ENCODE peak calls at places on chromosome 11, in five cellular contexts. N, G, P, K and E are unnamed samples.

GRCh38 chr11:1228921-1229451 is 6.1 kb downstream of the MUC5B start:
- DNase-seq in N (no peak), G (no peak), P (no peak), K (peak), E (no peak)

GRCh38 chr11:74000307-74000630 is 8.6 kb downstream of the UCP3 start:
- DNase-seq in N (no peak), G (no peak), P (no peak), K (no peak), E (no peak)

GRCh38 chr11:70567680-70568503 is 169.6 kb downstream of the CTTN start:
- DNase-seq in N (peak), G (peak), P (peak), K (peak), E (peak)

GRCh38 chr11:134510641-134511040 is 98.6 kb upstream of the B3GAT1 start:
- DNase-seq in N (no peak), G (no peak), P (no peak), K (no peak), E (no peak)

GRCh38 chr11:3225159-3225758 is 6.6 kb upstream of the MRGPRG start:
- DNase-seq in N (no peak), G (no peak), P (no peak), K (no peak), E (no peak)

GRCh38 chr11:44755553-44756505 is 29.1 kb downstream of the TSPAN18 start:
- DNase-seq in N (no peak), G (no peak), P (no peak), K (peak), E (no peak)

GRCh38 chr11:13718394-13718793 is 49.9 kb downstream of the FAR1 start:
- DNase-seq in N (no peak), G (no peak), P (no peak), K (no peak), E (peak)

GRCh38 chr11:127454856-127455255 is 454.3 kb upstream of the KIRREL3 start:
- DNase-seq in N (no peak), G (peak), P (peak), K (no peak), E (no peak)

GRCh38 chr11:30800904-30801303 is 214.8 kb upstream of the MPPED2 start:
- DNase-seq in N (no peak), G (no peak), P (no peak), K (no peak), E (no peak)

GRCh38 chr11:84721561-84721961 is 905.6 kb downstream of the DLG2 start:
- DNase-seq in N (no peak), G (no peak), P (no peak), K (no peak), E (no peak)

GRCh38 chr11:11329062-11329806 is 23.8 kb downstream of the CSNK2A3 start:
- DNase-seq in N (no peak), G (no peak), P (no peak), K (no peak), E (no peak)

GRCh38 chr11:126185200-126186030 is 26.0 kb downstream of the RPUSD4 start:
- DNase-seq in N (no peak), G (no peak), P (no peak), K (no peak), E (no peak)

GRCh38 chr11:91248199-91248807 is 976.3 kb upstream of the FAT3 start:
- DNase-seq in N (peak), G (peak), P (peak), K (no peak), E (peak)

GRCh38 chr11:43245471-43245870 is 66.3 kb upstream of the API5 start:
- DNase-seq in N (no peak), G (no peak), P (no peak), K (no peak), E (no peak)

GRCh38 chr11:67032830-67033555 is 10.1 kb downstream of the SYT12 start:
- DNase-seq in N (no peak), G (no peak), P (peak), K (no peak), E (peak)

GRCh38 chr11:126202646-126203359 is 8.6 kb downstream of the RPUSD4 start:
- DNase-seq in N (peak), G (no peak), P (no peak), K (no peak), E (no peak)

GRCh38 chr11:130161441-130161840 is 1.9 kb downstream of the ST14 start:
- DNase-seq in N (no peak), G (no peak), P (no peak), K (peak), E (no peak)

DNA sequence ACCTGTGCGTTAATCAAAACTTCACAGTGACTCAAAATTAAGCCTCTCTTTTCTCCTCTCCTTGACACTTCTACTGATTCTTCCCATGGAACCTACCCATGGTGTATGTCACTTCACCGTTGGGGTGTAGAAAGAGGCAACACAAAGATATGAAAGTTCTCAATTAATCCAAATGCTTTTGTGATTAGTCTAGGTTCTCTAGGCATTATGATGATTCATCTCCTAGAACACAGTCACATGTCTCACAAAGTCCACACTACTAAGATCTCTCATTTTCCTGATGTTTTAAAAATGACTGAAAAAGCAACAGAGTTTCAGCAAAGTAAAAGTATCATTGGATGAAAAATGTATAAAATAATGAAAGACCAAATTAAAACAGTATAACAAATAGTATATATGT is 13.7 kb upstream of the SCGB2A2 start:
- DNase-seq in N (no peak), G (no peak), P (no peak), K (no peak), E (no peak)
- H3K4me3 ChIP-seq in N (no peak), G (no peak), P (no peak), K (no peak), E (no peak)

DNA sequence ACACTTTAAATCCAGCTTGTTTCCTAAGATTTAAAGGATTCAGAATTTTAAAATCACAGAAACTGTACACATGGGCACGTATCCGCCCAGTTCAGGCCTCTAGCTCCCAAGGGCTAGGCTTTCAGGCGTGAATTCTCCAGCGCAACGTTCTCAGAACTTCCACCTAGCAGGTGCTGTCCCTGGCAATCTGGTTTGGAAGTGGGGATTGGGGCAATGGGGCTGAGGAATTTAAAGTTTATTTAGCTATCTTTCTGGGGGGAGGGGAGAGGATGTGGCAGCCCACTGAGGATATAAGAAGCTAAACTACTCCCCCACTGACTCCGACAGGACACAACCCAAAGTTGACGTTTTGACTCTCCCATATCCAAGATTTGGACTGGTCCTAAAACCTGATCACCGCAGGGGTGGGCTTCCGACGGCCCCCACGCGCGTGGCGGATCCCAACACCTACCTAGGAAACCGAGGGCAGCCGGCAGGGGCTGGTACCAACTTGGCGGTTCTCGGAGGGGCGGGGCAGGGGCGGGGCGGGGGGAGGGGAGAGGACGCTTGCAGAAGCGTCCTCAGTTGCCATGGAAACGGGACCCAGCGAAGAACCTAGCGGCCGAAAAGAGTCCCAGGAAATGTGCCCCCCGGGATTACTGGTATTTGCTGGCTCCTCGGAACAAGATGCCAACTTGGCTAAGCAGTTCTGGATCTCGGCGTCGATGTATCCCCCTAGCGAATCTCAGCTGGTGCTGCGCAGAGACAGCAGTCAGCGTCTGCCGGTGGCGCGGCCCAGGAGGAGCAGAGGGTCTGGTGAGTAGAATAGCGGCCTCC is at the start of gene HOATZ:
- DNase-seq in N (no peak), G (peak), P (no peak), K (no peak), E (no peak)
- TF ChIP-seq CTCF in N (no peak), G (peak), P (no peak), K (no peak), E (peak)

DNA sequence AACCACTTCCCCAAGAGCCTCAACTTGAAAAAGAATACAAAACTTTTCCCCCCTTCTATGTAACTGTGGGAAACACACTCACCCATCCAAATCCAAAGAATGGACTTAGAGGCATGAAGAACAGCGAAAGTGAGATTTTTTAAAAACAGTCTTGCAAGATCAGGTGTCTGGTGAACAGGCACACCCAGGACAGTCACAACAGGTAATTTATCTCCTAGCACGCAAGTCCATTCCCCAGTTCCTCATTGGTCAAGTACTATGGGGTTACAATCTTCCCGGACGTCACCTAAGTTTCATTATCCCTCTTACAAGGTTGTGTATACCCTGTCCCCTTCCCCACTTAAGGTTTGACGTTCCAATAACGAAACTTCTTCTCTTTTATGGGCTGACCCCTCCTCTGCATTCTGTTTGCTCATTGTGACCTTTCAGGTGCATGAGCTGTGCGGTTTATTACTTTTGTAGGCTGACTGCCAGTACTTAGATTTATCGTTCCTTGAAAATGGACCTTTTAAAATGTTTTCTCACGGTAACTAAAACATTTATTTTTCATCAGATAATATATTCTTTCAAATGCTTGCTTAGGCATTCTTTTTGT is 1402.0 kb downstream of the FAM181B start:
- DNase-seq in N (no peak), G (no peak), P (no peak), K (no peak), E (no peak)
- H3K4me3 ChIP-seq in N (no peak), G (no peak), P (no peak), K (no peak), E (no peak)

DNA sequence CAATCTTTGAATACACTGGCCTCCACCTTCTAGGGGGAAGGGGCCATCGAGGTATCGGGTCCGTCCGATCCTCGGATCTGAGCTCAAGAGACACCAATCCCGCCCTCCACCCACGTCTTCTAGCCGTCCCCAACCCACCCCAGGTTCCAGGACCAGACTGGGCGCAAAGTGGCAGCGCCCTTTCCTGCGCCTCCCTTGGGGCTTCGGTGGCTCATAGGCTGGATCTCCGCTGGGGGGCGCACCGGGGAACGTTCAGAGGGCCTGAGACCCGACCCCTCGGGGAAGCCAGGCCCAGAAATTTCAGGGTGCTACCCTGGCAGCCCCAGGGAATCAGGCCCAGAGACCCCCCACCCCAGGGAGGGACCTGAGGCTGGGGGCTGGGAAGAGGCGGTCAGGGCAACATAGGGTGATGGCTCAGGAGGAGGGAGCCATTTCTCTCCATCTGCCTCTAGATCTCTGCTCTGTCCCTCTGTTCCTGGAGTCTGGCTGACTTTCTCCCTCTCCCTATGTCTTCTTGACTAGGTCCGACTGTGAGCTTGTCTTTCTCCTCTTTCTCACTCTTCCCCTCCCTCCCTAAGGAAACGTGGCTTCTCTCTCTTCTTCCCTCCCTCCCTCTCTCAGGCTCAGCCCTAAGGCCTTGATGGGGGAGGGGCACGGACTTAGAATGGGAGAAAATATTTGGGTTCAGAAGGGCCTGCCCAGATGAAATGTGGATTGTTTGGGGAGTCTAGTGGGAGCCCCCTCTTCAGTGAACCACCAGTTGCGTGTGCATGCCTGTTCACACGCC is 1.1 kb downstream of the CREB3L1 start:
- DNase-seq in N (peak), G (peak), P (peak), K (peak), E (peak)
- TF ChIP-seq CTCF in N (peak), G (peak), P (peak), K (peak), E (peak)

GRCh38 chr11:101434241-101434640 is 149.6 kb downstream of the TRPC6 start:
- DNase-seq in N (no peak), G (no peak), P (no peak), K (no peak), E (peak)

GRCh38 chr11:101428918-101429317 is 154.9 kb downstream of the TRPC6 start:
- DNase-seq in N (no peak), G (peak), P (peak), K (no peak), E (peak)

GRCh38 chr11:101430236-101430635 is 153.6 kb downstream of the TRPC6 start:
- DNase-seq in N (no peak), G (no peak), P (no peak), K (no peak), E (no peak)

GRCh38 chr11:101435406-101435805 is 148.4 kb downstream of the TRPC6 start:
- DNase-seq in N (no peak), G (peak), P (no peak), K (no peak), E (no peak)

DNA sequence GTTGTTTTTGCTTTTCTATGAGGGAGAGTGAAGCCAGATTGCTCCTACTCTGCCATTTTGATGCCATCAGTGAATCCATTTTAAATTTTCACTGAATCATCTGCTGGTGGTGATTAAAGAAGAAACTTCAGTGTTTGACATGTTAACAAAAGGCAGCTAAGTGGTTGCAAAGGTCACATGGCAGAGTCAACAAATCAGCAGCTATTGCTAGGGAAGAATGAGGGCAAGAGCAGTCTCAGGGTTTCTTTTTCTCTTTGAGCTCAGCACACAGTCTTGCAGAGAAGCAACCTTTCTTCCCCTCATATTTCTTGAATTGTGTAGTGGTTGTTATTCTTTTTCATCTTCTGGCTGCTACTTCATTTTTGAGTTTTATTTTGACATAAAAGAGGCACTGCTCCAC is 154.1 kb downstream of the TRPC6 start:
- DNase-seq in N (no peak), G (no peak), P (no peak), K (no peak), E (peak)
- H3K4me3 ChIP-seq in N (no peak), G (no peak), P (no peak), K (no peak), E (no peak)

DNA sequence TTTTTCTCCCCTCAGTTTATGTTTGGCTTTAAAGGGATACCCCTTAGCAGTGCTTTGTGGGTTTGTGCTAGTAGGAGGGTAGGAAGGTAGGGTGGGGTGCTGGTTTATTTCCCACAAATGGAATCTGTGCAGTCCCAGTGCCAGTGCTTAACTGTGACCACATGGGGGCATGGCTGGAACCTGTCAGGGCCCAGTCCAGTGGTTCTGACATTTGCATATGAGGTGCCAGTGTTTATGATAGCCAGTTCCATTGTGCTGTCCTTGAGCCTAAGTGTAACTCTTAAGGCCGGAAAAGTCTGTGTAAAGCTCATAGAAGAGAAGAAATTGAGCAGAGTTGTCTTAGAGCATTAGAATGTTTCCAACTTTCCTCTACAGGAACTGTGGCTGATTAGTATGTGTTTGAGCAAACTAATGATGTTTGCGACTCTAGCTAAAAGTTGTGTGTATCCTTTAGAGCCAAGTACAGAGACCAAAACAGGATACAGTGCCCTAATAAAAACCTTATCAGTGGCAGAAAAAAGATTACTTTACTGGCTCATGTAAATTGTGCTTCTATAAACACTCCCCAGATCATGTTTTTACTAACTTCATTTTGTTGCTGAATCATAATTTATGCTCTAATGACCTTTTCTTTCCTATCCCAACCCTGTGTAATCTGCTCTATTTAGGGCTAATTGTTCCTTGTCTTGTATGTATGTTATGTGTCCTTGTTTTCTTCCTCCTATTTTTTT is 38.1 kb downstream of the DIXDC1 start:
- DNase-seq in N (peak), G (no peak), P (peak), K (no peak), E (peak)
- TF ChIP-seq CTCF in N (peak), G (no peak), P (peak), K (no peak), E (peak)